ENCODE peak calls at places on chromosomes 1 and 21, in nine cellular contexts. One of them, this sample, is unnamed. For H3K27me3, the result is how much of the 10 kb centered on the place peaks cover.

GRCh38 chr1:93200086-93200620 is 19.6 kb downstream of the CCDC18 start:
- DNase-seq in lower lobe of right lung: no peak
- DNase-seq in endothelial cell of umbilical vein: no peak
- DNase-seq in tibial nerve: no peak
- DNase-seq in mammary epithelial cell: no peak
- DNase-seq in CD4-positive, alpha-beta T cell: no peak
- DNase-seq in left ventricle myocardium inferior: no peak
- DNase-seq in heart right ventricle: no peak
- DNase-seq in heart left ventricle: no peak
- DNase-seq in this sample: no peak

GRCh38 chr1:153699116-153699515 is 20.6 kb downstream of the NPR1 start:
- DNase-seq in lower lobe of right lung: no peak
- DNase-seq in endothelial cell of umbilical vein: no peak
- DNase-seq in tibial nerve: no peak
- DNase-seq in mammary epithelial cell: peak
- DNase-seq in CD4-positive, alpha-beta T cell: no peak
- DNase-seq in left ventricle myocardium inferior: no peak
- DNase-seq in heart right ventricle: no peak
- DNase-seq in heart left ventricle: no peak
- DNase-seq in this sample: no peak

GRCh38 chr1:62407398-62408009 is 29.3 kb upstream of the USP1 start:
- DNase-seq in lower lobe of right lung: no peak
- DNase-seq in endothelial cell of umbilical vein: peak
- DNase-seq in tibial nerve: peak
- DNase-seq in mammary epithelial cell: peak
- DNase-seq in CD4-positive, alpha-beta T cell: no peak
- DNase-seq in left ventricle myocardium inferior: no peak
- DNase-seq in heart right ventricle: peak
- DNase-seq in heart left ventricle: no peak
- DNase-seq in this sample: peak

GRCh38 chr21:46115441-46116188 is 17.7 kb downstream of the COL6A2 start:
- DNase-seq in lower lobe of right lung: peak
- DNase-seq in endothelial cell of umbilical vein: no peak
- DNase-seq in tibial nerve: no peak
- DNase-seq in mammary epithelial cell: no peak
- DNase-seq in CD4-positive, alpha-beta T cell: no peak
- DNase-seq in left ventricle myocardium inferior: peak
- DNase-seq in heart right ventricle: peak
- DNase-seq in heart left ventricle: peak
- DNase-seq in this sample: no peak

GRCh38 chr1:207421078-207421477 is 33.0 kb upstream of the CR2 start:
- DNase-seq in lower lobe of right lung: no peak
- DNase-seq in endothelial cell of umbilical vein: no peak
- DNase-seq in tibial nerve: no peak
- DNase-seq in mammary epithelial cell: no peak
- DNase-seq in CD4-positive, alpha-beta T cell: no peak
- DNase-seq in left ventricle myocardium inferior: no peak
- DNase-seq in heart right ventricle: no peak
- DNase-seq in heart left ventricle: no peak
- DNase-seq in this sample: no peak

GRCh38 chr1:47854552-47855144 is 142.5 kb downstream of the TRABD2B start:
- DNase-seq in lower lobe of right lung: no peak
- DNase-seq in endothelial cell of umbilical vein: no peak
- DNase-seq in tibial nerve: no peak
- DNase-seq in mammary epithelial cell: no peak
- DNase-seq in CD4-positive, alpha-beta T cell: no peak
- DNase-seq in left ventricle myocardium inferior: no peak
- DNase-seq in heart right ventricle: no peak
- DNase-seq in heart left ventricle: no peak
- DNase-seq in this sample: no peak

GRCh38 chr1:20678599-20678998 is 17.4 kb upstream of the DDOST start:
- DNase-seq in lower lobe of right lung: no peak
- DNase-seq in endothelial cell of umbilical vein: no peak
- DNase-seq in tibial nerve: no peak
- DNase-seq in mammary epithelial cell: no peak
- DNase-seq in CD4-positive, alpha-beta T cell: no peak
- DNase-seq in left ventricle myocardium inferior: no peak
- DNase-seq in heart right ventricle: no peak
- DNase-seq in heart left ventricle: no peak
- DNase-seq in this sample: no peak

GRCh38 chr21:34935868-34936267 is 113.2 kb downstream of the RUNX1 start:
- DNase-seq in lower lobe of right lung: no peak
- DNase-seq in endothelial cell of umbilical vein: no peak
- DNase-seq in tibial nerve: no peak
- DNase-seq in mammary epithelial cell: no peak
- DNase-seq in CD4-positive, alpha-beta T cell: no peak
- DNase-seq in left ventricle myocardium inferior: no peak
- DNase-seq in heart right ventricle: no peak
- DNase-seq in heart left ventricle: no peak
- DNase-seq in this sample: no peak

GRCh38 chr1:31297273-31298247 is 728 bp downstream of the ZCCHC17 start:
- DNase-seq in lower lobe of right lung: no peak
- DNase-seq in endothelial cell of umbilical vein: peak
- DNase-seq in tibial nerve: no peak
- DNase-seq in mammary epithelial cell: peak
- DNase-seq in CD4-positive, alpha-beta T cell: no peak
- DNase-seq in left ventricle myocardium inferior: no peak
- DNase-seq in heart right ventricle: no peak
- DNase-seq in heart left ventricle: no peak
- DNase-seq in this sample: no peak

GRCh38 chr1:163467291-163467690 is 145.5 kb downstream of the NUF2 start:
- DNase-seq in lower lobe of right lung: no peak
- DNase-seq in endothelial cell of umbilical vein: no peak
- DNase-seq in tibial nerve: no peak
- DNase-seq in mammary epithelial cell: no peak
- DNase-seq in CD4-positive, alpha-beta T cell: no peak
- DNase-seq in left ventricle myocardium inferior: no peak
- DNase-seq in heart right ventricle: no peak
- DNase-seq in heart left ventricle: no peak
- DNase-seq in this sample: no peak

GRCh38 chr1:147413110-147413605 is 128.1 kb upstream of the BCL9 start:
- DNase-seq in lower lobe of right lung: no peak
- DNase-seq in endothelial cell of umbilical vein: no peak
- DNase-seq in tibial nerve: no peak
- DNase-seq in mammary epithelial cell: no peak
- DNase-seq in CD4-positive, alpha-beta T cell: no peak
- DNase-seq in left ventricle myocardium inferior: no peak
- DNase-seq in heart right ventricle: no peak
- DNase-seq in heart left ventricle: no peak
- DNase-seq in this sample: no peak

GRCh38 chr1:116916533-116917460 is 7.1 kb downstream of the PTGFRN start:
- DNase-seq in lower lobe of right lung: no peak
- DNase-seq in endothelial cell of umbilical vein: peak
- DNase-seq in tibial nerve: no peak
- DNase-seq in mammary epithelial cell: no peak
- DNase-seq in CD4-positive, alpha-beta T cell: no peak
- DNase-seq in left ventricle myocardium inferior: no peak
- DNase-seq in heart right ventricle: no peak
- DNase-seq in heart left ventricle: no peak
- DNase-seq in this sample: no peak
- H3K27ac ChIP-seq in lower lobe of right lung: no peak
- H3K27ac ChIP-seq in endothelial cell of umbilical vein: no peak
- H3K27ac ChIP-seq in tibial nerve: no peak
- H3K27ac ChIP-seq in mammary epithelial cell: peak
- H3K27ac ChIP-seq in CD4-positive, alpha-beta T cell: no peak
- H3K27ac ChIP-seq in left ventricle myocardium inferior: peak
- H3K27ac ChIP-seq in heart right ventricle: no peak
- H3K27ac ChIP-seq in heart left ventricle: no peak
- H3K27ac ChIP-seq in this sample: no peak

DNA sequence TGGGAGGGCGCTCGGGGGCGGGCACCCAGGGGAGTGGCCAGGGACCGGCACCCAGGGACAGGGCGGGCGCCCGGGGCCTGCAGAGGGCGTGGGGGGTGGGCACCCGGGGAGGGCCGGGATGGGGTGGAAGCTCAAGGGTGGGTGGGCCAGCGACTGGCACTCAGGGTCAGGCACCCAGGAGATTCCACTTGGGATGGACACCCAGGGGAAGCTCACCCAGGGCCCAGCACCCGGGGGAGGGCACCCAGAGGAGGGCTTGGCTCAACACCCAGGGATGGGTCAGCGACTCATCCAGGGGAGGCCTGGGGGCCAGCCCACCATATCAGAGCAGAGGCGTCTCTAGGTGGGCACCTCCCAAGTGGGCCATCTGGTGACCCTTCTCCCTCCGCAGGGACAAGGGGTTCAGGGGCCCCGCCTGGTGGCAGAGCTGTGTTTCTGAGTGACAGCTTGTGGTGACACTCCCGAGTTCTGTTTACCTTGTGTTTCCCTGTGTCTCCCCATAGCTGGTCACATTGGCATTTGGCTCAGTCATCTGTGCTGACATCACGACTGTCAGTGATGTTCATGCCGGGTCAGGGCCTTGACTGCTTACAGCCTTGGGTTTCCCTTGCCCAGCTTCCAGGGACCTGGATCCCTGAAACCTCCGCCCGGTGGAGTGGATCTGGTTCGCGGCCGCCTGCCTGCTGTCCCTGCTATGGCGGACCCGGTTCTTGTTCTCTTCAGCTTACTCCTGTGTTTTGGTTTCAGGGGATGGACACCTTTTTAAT is 749 bp downstream of the IBA57 start:
- DNase-seq in lower lobe of right lung: peak
- DNase-seq in endothelial cell of umbilical vein: no peak
- DNase-seq in tibial nerve: peak
- DNase-seq in mammary epithelial cell: peak
- DNase-seq in CD4-positive, alpha-beta T cell: peak
- DNase-seq in left ventricle myocardium inferior: peak
- DNase-seq in heart right ventricle: peak
- DNase-seq in heart left ventricle: peak
- DNase-seq in this sample: no peak
- TF ChIP-seq CTCF in lower lobe of right lung: peak
- TF ChIP-seq CTCF in endothelial cell of umbilical vein: peak
- TF ChIP-seq CTCF in tibial nerve: peak
- TF ChIP-seq CTCF in mammary epithelial cell: no peak
- TF ChIP-seq CTCF in CD4-positive, alpha-beta T cell: no peak
- TF ChIP-seq CTCF in left ventricle myocardium inferior: peak
- TF ChIP-seq CTCF in heart right ventricle: peak
- TF ChIP-seq CTCF in heart left ventricle: peak
- TF ChIP-seq CTCF in this sample: peak

GRCh38 chr1:197911172-197911856 is 5.9 kb upstream of the LHX9 start:
- DNase-seq in lower lobe of right lung: peak
- DNase-seq in endothelial cell of umbilical vein: no peak
- DNase-seq in tibial nerve: no peak
- DNase-seq in mammary epithelial cell: no peak
- DNase-seq in CD4-positive, alpha-beta T cell: no peak
- DNase-seq in left ventricle myocardium inferior: no peak
- DNase-seq in heart right ventricle: no peak
- DNase-seq in heart left ventricle: no peak
- DNase-seq in this sample: no peak
- H3K27me3 ChIP-seq in lower lobe of right lung: half or more
- H3K27me3 ChIP-seq in endothelial cell of umbilical vein: half or more
- H3K27me3 ChIP-seq in tibial nerve: under half
- H3K27me3 ChIP-seq in mammary epithelial cell: half or more
- H3K27me3 ChIP-seq in CD4-positive, alpha-beta T cell: half or more
- H3K27me3 ChIP-seq in left ventricle myocardium inferior: half or more
- H3K27me3 ChIP-seq in heart right ventricle: half or more
- H3K27me3 ChIP-seq in heart left ventricle: half or more
- H3K27me3 ChIP-seq in this sample: half or more

DNA sequence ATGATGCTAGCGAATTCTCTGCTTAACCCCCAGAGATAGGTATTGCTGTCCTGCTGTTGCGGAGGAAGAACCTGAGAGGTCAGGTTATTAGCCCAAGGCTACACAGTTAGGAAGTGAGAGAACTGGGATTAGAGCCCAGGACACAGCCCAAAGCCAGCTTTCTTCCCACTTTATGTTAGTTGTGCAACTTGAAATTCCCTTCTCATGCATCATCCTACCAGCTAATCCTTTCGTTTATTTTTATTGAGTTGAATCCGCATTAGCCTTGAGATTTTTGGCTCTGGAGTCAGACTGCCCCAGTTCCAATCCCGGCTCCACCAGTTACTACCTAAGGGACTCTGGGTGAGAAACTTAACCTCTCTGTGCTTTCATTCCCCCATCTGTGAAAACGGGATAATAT is 65.4 kb downstream of the PLEKHA6 start:
- DNase-seq in lower lobe of right lung: no peak
- DNase-seq in endothelial cell of umbilical vein: no peak
- DNase-seq in tibial nerve: peak
- DNase-seq in mammary epithelial cell: peak
- DNase-seq in CD4-positive, alpha-beta T cell: no peak
- DNase-seq in left ventricle myocardium inferior: peak
- DNase-seq in heart right ventricle: peak
- DNase-seq in heart left ventricle: peak
- DNase-seq in this sample: peak
- H3K27ac ChIP-seq in lower lobe of right lung: peak
- H3K27ac ChIP-seq in endothelial cell of umbilical vein: no peak
- H3K27ac ChIP-seq in tibial nerve: no peak
- H3K27ac ChIP-seq in mammary epithelial cell: peak
- H3K27ac ChIP-seq in CD4-positive, alpha-beta T cell: no peak
- H3K27ac ChIP-seq in left ventricle myocardium inferior: peak
- H3K27ac ChIP-seq in heart right ventricle: no peak
- H3K27ac ChIP-seq in heart left ventricle: peak
- H3K27ac ChIP-seq in this sample: peak